ENCODE peak calls at places on chromosomes 1 and 21, in four cellular contexts. One of them, this sample, is unnamed.

GRCh38 chr1:33271666-33272505 is 15.6 kb downstream of the ZNF362 start:
- DNase-seq in RCC 7860: no peak
- DNase-seq in HCT116: no peak
- DNase-seq in T-cell: no peak
- DNase-seq in this sample: no peak

GRCh38 chr1:28265577-28265976 is 6.3 kb downstream of the SESN2 start:
- DNase-seq in RCC 7860: no peak
- DNase-seq in HCT116: no peak
- DNase-seq in T-cell: no peak
- DNase-seq in this sample: no peak

GRCh38 chr21:46229133-46229922 is 754 bp upstream of the LSS start:
- DNase-seq in RCC 7860: no peak
- DNase-seq in HCT116: no peak
- DNase-seq in T-cell: no peak
- DNase-seq in this sample: no peak

GRCh38 chr21:16115461-16115860 is 385.7 kb downstream of the USP25 start:
- DNase-seq in RCC 7860: no peak
- DNase-seq in HCT116: no peak
- DNase-seq in T-cell: no peak
- DNase-seq in this sample: no peak

GRCh38 chr21:31555741-31556191 is 103.7 kb upstream of the SOD1 start:
- DNase-seq in RCC 7860: no peak
- DNase-seq in HCT116: no peak
- DNase-seq in T-cell: no peak
- DNase-seq in this sample: no peak

GRCh38 chr21:44485254-44485793 is 30.0 kb downstream of the LRRC3 start:
- DNase-seq in RCC 7860: no peak
- DNase-seq in HCT116: peak
- DNase-seq in T-cell: peak
- DNase-seq in this sample: no peak

GRCh38 chr1:236862231-236862591 is 67.1 kb downstream of the MTR start:
- DNase-seq in RCC 7860: no peak
- DNase-seq in HCT116: no peak
- DNase-seq in T-cell: no peak
- DNase-seq in this sample: no peak

GRCh38 chr1:48061162-48062136 is 64.3 kb upstream of the TRABD2B start:
- DNase-seq in RCC 7860: peak
- DNase-seq in HCT116: peak
- DNase-seq in T-cell: no peak
- DNase-seq in this sample: peak

GRCh38 chr1:161008857-161009554 is 11.9 kb downstream of the F11R start:
- DNase-seq in RCC 7860: no peak
- DNase-seq in HCT116: no peak
- DNase-seq in T-cell: no peak
- DNase-seq in this sample: peak

GRCh38 chr1:27643626-27644368 is 8.8 kb upstream of the FGR start:
- DNase-seq in RCC 7860: no peak
- DNase-seq in HCT116: peak
- DNase-seq in T-cell: peak
- DNase-seq in this sample: peak

GRCh38 chr21:29481641-29482040 is 182.9 kb downstream of the BACH1 start:
- DNase-seq in RCC 7860: no peak
- DNase-seq in HCT116: no peak
- DNase-seq in T-cell: no peak
- DNase-seq in this sample: no peak

GRCh38 chr21:23977971-23978370 is 1629.3 kb downstream of the MRPL39 start:
- DNase-seq in RCC 7860: no peak
- DNase-seq in HCT116: no peak
- DNase-seq in T-cell: no peak
- DNase-seq in this sample: no peak

GRCh38 chr1:65141394-65141793 is 6.6 kb upstream of the AK4 start:
- DNase-seq in RCC 7860: peak
- DNase-seq in HCT116: peak
- DNase-seq in T-cell: no peak
- DNase-seq in this sample: peak

GRCh38 chr1:240417317-240417716 is 194.6 kb downstream of the GREM2 start:
- DNase-seq in RCC 7860: no peak
- DNase-seq in HCT116: no peak
- DNase-seq in T-cell: no peak
- DNase-seq in this sample: no peak

GRCh38 chr1:165928075-165928731 is 100.8 kb downstream of the UCK2 start:
- DNase-seq in RCC 7860: peak
- DNase-seq in HCT116: peak
- DNase-seq in T-cell: no peak
- DNase-seq in this sample: peak

GRCh38 chr1:248164031-248164430 is 10.6 kb upstream of the OR2M2 start:
- DNase-seq in RCC 7860: no peak
- DNase-seq in HCT116: no peak
- DNase-seq in T-cell: no peak
- DNase-seq in this sample: no peak

GRCh38 chr1:114023377-114023776 is 44.1 kb downstream of the OLFML3 start:
- DNase-seq in RCC 7860: no peak
- DNase-seq in HCT116: no peak
- DNase-seq in T-cell: no peak
- DNase-seq in this sample: no peak

GRCh38 chr1:171221665-171222591 is 26.4 kb upstream of the FMO1 start:
- DNase-seq in RCC 7860: no peak
- DNase-seq in HCT116: no peak
- DNase-seq in T-cell: no peak
- DNase-seq in this sample: no peak

GRCh38 chr1:25003457-25004190 is 73.5 kb upstream of the RUNX3 start:
- DNase-seq in RCC 7860: peak
- DNase-seq in HCT116: no peak
- DNase-seq in T-cell: no peak
- DNase-seq in this sample: no peak

GRCh38 chr1:181433931-181434330 is 49.4 kb upstream of the CACNA1E start:
- DNase-seq in RCC 7860: no peak
- DNase-seq in HCT116: no peak
- DNase-seq in T-cell: no peak
- DNase-seq in this sample: no peak

GRCh38 chr1:30407862-30408580 is 315.4 kb downstream of the MATN1 start:
- DNase-seq in RCC 7860: peak
- DNase-seq in HCT116: no peak
- DNase-seq in T-cell: no peak
- DNase-seq in this sample: no peak

GRCh38 chr1:186566140-186566850 is 105.4 kb upstream of the PDC start:
- DNase-seq in RCC 7860: no peak
- DNase-seq in HCT116: no peak
- DNase-seq in T-cell: no peak
- DNase-seq in this sample: no peak

GRCh38 chr1:236524142-236524891 is 535 bp downstream of the LGALS8 start:
- DNase-seq in RCC 7860: peak
- DNase-seq in HCT116: peak
- DNase-seq in T-cell: peak
- DNase-seq in this sample: peak

GRCh38 chr1:162857850-162858249 is 3.1 kb downstream of the CCDC190 start:
- DNase-seq in RCC 7860: peak
- DNase-seq in HCT116: no peak
- DNase-seq in T-cell: no peak
- DNase-seq in this sample: no peak

GRCh38 chr1:173479649-173480048 is 2.5 kb downstream of the PRDX6 start:
- DNase-seq in RCC 7860: no peak
- DNase-seq in HCT116: no peak
- DNase-seq in T-cell: no peak
- DNase-seq in this sample: no peak

GRCh38 chr1:180157108-180157507 is 2.4 kb downstream of the QSOX1 start:
- DNase-seq in RCC 7860: peak
- DNase-seq in HCT116: no peak
- DNase-seq in T-cell: no peak
- DNase-seq in this sample: peak

GRCh38 chr1:171506525-171507304 is 21.4 kb downstream of the PRRC2C start:
- DNase-seq in RCC 7860: no peak
- DNase-seq in HCT116: no peak
- DNase-seq in T-cell: no peak
- DNase-seq in this sample: no peak

GRCh38 chr1:85296980-85297379 is 20.5 kb upstream of the BCL10 start:
- DNase-seq in RCC 7860: peak
- DNase-seq in HCT116: no peak
- DNase-seq in T-cell: no peak
- DNase-seq in this sample: no peak

GRCh38 chr1:180501865-180502360 is 464 bp downstream of the ACBD6 start:
- DNase-seq in RCC 7860: no peak
- DNase-seq in HCT116: no peak
- DNase-seq in T-cell: no peak
- DNase-seq in this sample: peak

GRCh38 chr1:154326546-154327465 is 1.5 kb downstream of the ATP8B2 start:
- DNase-seq in RCC 7860: no peak
- DNase-seq in HCT116: no peak
- DNase-seq in T-cell: no peak
- DNase-seq in this sample: no peak

GRCh38 chr1:26363549-26364448 is 8.8 kb downstream of the ZNF683 start:
- DNase-seq in RCC 7860: peak
- DNase-seq in HCT116: peak
- DNase-seq in T-cell: peak
- DNase-seq in this sample: peak

GRCh38 chr1:246838118-246838456 is 93.7 kb downstream of the AHCTF1 start:
- DNase-seq in RCC 7860: no peak
- DNase-seq in HCT116: no peak
- DNase-seq in T-cell: no peak
- DNase-seq in this sample: no peak

GRCh38 chr1:41573803-41574713 is 89.6 kb upstream of the EDN2 start:
- DNase-seq in RCC 7860: peak
- DNase-seq in HCT116: peak
- DNase-seq in T-cell: peak
- DNase-seq in this sample: peak

GRCh38 chr1:203144661-203145060 is 17.1 kb downstream of the ADORA1 start:
- DNase-seq in RCC 7860: peak
- DNase-seq in HCT116: no peak
- DNase-seq in T-cell: no peak
- DNase-seq in this sample: no peak

GRCh38 chr1:112841825-112842224 is 114.2 kb downstream of the SLC16A1 start:
- DNase-seq in RCC 7860: no peak
- DNase-seq in HCT116: no peak
- DNase-seq in T-cell: no peak
- DNase-seq in this sample: no peak

GRCh38 chr1:200916681-200917080 is 22.0 kb downstream of the INAVA start:
- DNase-seq in RCC 7860: no peak
- DNase-seq in HCT116: no peak
- DNase-seq in T-cell: no peak
- DNase-seq in this sample: no peak

GRCh38 chr21:39645331-39645730 is 32.6 kb downstream of the B3GALT5 start:
- DNase-seq in RCC 7860: no peak
- DNase-seq in HCT116: no peak
- DNase-seq in T-cell: no peak
- DNase-seq in this sample: no peak

GRCh38 chr1:173266845-173267244 is 59.7 kb upstream of the TNFSF4 start:
- DNase-seq in RCC 7860: no peak
- DNase-seq in HCT116: no peak
- DNase-seq in T-cell: no peak
- DNase-seq in this sample: no peak